ENCODE peak calls at places on chromosome 9, in ten cellular contexts. Z is anterior cingulate cortex; H is stimulated activated naive CD4-positive, alpha-beta T cell; P is activated CD4-positive, alpha-beta memory T cell treated with anti-CD3 and anti-CD28 coated beads for 36 hours; A is NCI-H1092; E is GM12878; R is foreskin fibroblast; U is NB4; W is islet precursor cell; O is NCI-H2029. M is an unnamed sample.

GRCh38 chr9:20754556-20754955 is 70.5 kb downstream of the FOCAD start:
- DNase-seq in Z (no peak), H (no peak), P (no peak), A (no peak), E (no peak), R (peak), U (no peak), W (no peak), O (no peak), M (no peak)

GRCh38 chr9:100554935-100555401 is 22.9 kb upstream of the CAVIN4 start:
- DNase-seq in Z (peak), H (no peak), P (no peak), A (no peak), E (no peak), R (peak), U (no peak), W (no peak), O (no peak), M (no peak)

GRCh38 chr9:25678147-25678666 is at the start of gene TUSC1:
- DNase-seq in Z (peak), H (no peak), P (no peak), A (peak), E (no peak), R (peak), U (no peak), W (peak), O (no peak), M (no peak)

GRCh38 chr9:92964981-92965758 is 17.8 kb downstream of the FGD3 start:
- DNase-seq in Z (no peak), H (no peak), P (peak), A (no peak), E (no peak), R (no peak), U (peak), W (no peak), O (no peak), M (peak)

GRCh38 chr9:113516840-113517577 is 53.5 kb downstream of the RGS3 start:
- DNase-seq in Z (no peak), H (peak), P (peak), A (no peak), E (peak), R (no peak), U (peak), W (no peak), O (no peak), M (no peak)

GRCh38 chr9:127779136-127779981 is 893 bp upstream of the SH2D3C start:
- DNase-seq in Z (no peak), H (no peak), P (peak), A (no peak), E (peak), R (no peak), U (peak), W (no peak), O (no peak), M (no peak)

GRCh38 chr9:93900971-93901861 is 53.9 kb downstream of the BARX1 start:
- DNase-seq in Z (no peak), H (no peak), P (peak), A (no peak), E (no peak), R (no peak), U (no peak), W (peak), O (no peak), M (no peak)

GRCh38 chr9:132755096-132755495 is 84.8 kb downstream of the GTF3C4 start:
- DNase-seq in Z (no peak), H (no peak), P (no peak), A (no peak), E (no peak), R (no peak), U (no peak), W (peak), O (no peak), M (no peak)

GRCh38 chr9:121886759-121887485 is 206.2 kb downstream of the TTLL11 start:
- DNase-seq in Z (no peak), H (no peak), P (peak), A (no peak), E (no peak), R (no peak), U (no peak), W (no peak), O (no peak), M (no peak)

GRCh38 chr9:99103909-99104458 is 929 bp upstream of the TGFBR1 start:
- DNase-seq in Z (no peak), H (no peak), P (peak), A (no peak), E (no peak), R (peak), U (no peak), W (no peak), O (no peak), M (no peak)